ENCODE peak calls at places on chromosomes 11 and 22, in six cellular contexts. One of them, this sample, is unnamed.

GRCh38 chr11:61447601-61448551 is 18.0 kb downstream of the SDHAF2 start:
- DNase-seq in heart left ventricle: no peak
- DNase-seq in GM12865: no peak
- DNase-seq in body of pancreas: no peak
- DNase-seq in brain microvascular endothelial cell: no peak
- DNase-seq in nephron progenitor cell: no peak
- DNase-seq in this sample: no peak

GRCh38 chr22:41256898-41257260 is 16.1 kb upstream of the CHADL start:
- DNase-seq in heart left ventricle: no peak
- DNase-seq in GM12865: no peak
- DNase-seq in body of pancreas: no peak
- DNase-seq in brain microvascular endothelial cell: peak
- DNase-seq in nephron progenitor cell: peak
- DNase-seq in this sample: no peak

GRCh38 chr11:113162590-113162961 is 151.8 kb upstream of the TTC12 start:
- DNase-seq in heart left ventricle: no peak
- DNase-seq in GM12865: no peak
- DNase-seq in body of pancreas: no peak
- DNase-seq in brain microvascular endothelial cell: no peak
- DNase-seq in nephron progenitor cell: no peak
- DNase-seq in this sample: no peak

GRCh38 chr22:30175743-30176288 is 70.7 kb downstream of the LIF start:
- DNase-seq in heart left ventricle: no peak
- DNase-seq in GM12865: no peak
- DNase-seq in body of pancreas: no peak
- DNase-seq in brain microvascular endothelial cell: no peak
- DNase-seq in nephron progenitor cell: no peak
- DNase-seq in this sample: no peak

GRCh38 chr11:95923730-95924413 is at the start of gene MTMR2:
- DNase-seq in heart left ventricle: peak
- DNase-seq in GM12865: peak
- DNase-seq in body of pancreas: peak
- DNase-seq in brain microvascular endothelial cell: peak
- DNase-seq in nephron progenitor cell: peak
- DNase-seq in this sample: peak

GRCh38 chr11:121310908-121311307 is 18.3 kb downstream of the SC5D start:
- DNase-seq in heart left ventricle: no peak
- DNase-seq in GM12865: no peak
- DNase-seq in body of pancreas: no peak
- DNase-seq in brain microvascular endothelial cell: no peak
- DNase-seq in nephron progenitor cell: no peak
- DNase-seq in this sample: no peak

GRCh38 chr11:119727523-119728081 is 1.4 kb downstream of the NECTIN1 start:
- DNase-seq in heart left ventricle: peak
- DNase-seq in GM12865: peak
- DNase-seq in body of pancreas: peak
- DNase-seq in brain microvascular endothelial cell: no peak
- DNase-seq in nephron progenitor cell: peak
- DNase-seq in this sample: no peak

GRCh38 chr11:128884703-128885338 is 6.3 kb upstream of the KCNJ5 start:
- DNase-seq in heart left ventricle: peak
- DNase-seq in GM12865: peak
- DNase-seq in body of pancreas: peak
- DNase-seq in brain microvascular endothelial cell: peak
- DNase-seq in nephron progenitor cell: peak
- DNase-seq in this sample: no peak

GRCh38 chr11:67542169-67542568 is 18.9 kb upstream of the CABP2 start:
- DNase-seq in heart left ventricle: no peak
- DNase-seq in GM12865: no peak
- DNase-seq in body of pancreas: no peak
- DNase-seq in brain microvascular endothelial cell: no peak
- DNase-seq in nephron progenitor cell: no peak
- DNase-seq in this sample: no peak

GRCh38 chr11:67260406-67260805 is 5.9 kb upstream of the GRK2 start:
- DNase-seq in heart left ventricle: peak
- DNase-seq in GM12865: no peak
- DNase-seq in body of pancreas: no peak
- DNase-seq in brain microvascular endothelial cell: no peak
- DNase-seq in nephron progenitor cell: no peak
- DNase-seq in this sample: no peak

GRCh38 chr11:92505689-92506088 is 281.1 kb downstream of the FAT3 start:
- DNase-seq in heart left ventricle: no peak
- DNase-seq in GM12865: no peak
- DNase-seq in body of pancreas: no peak
- DNase-seq in brain microvascular endothelial cell: no peak
- DNase-seq in nephron progenitor cell: no peak
- DNase-seq in this sample: no peak

GRCh38 chr11:111021131-111021530 is 224.4 kb upstream of the POU2AF2 start:
- DNase-seq in heart left ventricle: no peak
- DNase-seq in GM12865: no peak
- DNase-seq in body of pancreas: no peak
- DNase-seq in brain microvascular endothelial cell: no peak
- DNase-seq in nephron progenitor cell: no peak
- DNase-seq in this sample: no peak

GRCh38 chr11:22635689-22636088 is 10.1 kb upstream of the FANCF start:
- DNase-seq in heart left ventricle: no peak
- DNase-seq in GM12865: no peak
- DNase-seq in body of pancreas: no peak
- DNase-seq in brain microvascular endothelial cell: no peak
- DNase-seq in nephron progenitor cell: no peak
- DNase-seq in this sample: no peak

GRCh38 chr11:114111369-114112042 is 52.0 kb downstream of the ZBTB16 start:
- DNase-seq in heart left ventricle: no peak
- DNase-seq in GM12865: no peak
- DNase-seq in body of pancreas: no peak
- DNase-seq in brain microvascular endothelial cell: peak
- DNase-seq in nephron progenitor cell: no peak
- DNase-seq in this sample: no peak

GRCh38 chr11:94028436-94028835 is 7.3 kb downstream of the HEPHL1 start:
- DNase-seq in heart left ventricle: no peak
- DNase-seq in GM12865: no peak
- DNase-seq in body of pancreas: no peak
- DNase-seq in brain microvascular endothelial cell: peak
- DNase-seq in nephron progenitor cell: no peak
- DNase-seq in this sample: no peak

GRCh38 chr11:77449060-77449521 is 24.8 kb downstream of the PAK1 start:
- DNase-seq in heart left ventricle: no peak
- DNase-seq in GM12865: peak
- DNase-seq in body of pancreas: no peak
- DNase-seq in brain microvascular endothelial cell: no peak
- DNase-seq in nephron progenitor cell: no peak
- DNase-seq in this sample: no peak

GRCh38 chr11:109734602-109735001 is 312.6 kb downstream of the C11orf87 start:
- DNase-seq in heart left ventricle: no peak
- DNase-seq in GM12865: no peak
- DNase-seq in body of pancreas: no peak
- DNase-seq in brain microvascular endothelial cell: no peak
- DNase-seq in nephron progenitor cell: no peak
- DNase-seq in this sample: no peak

GRCh38 chr11:120040136-120040840 is 97.6 kb downstream of the TRIM29 start:
- DNase-seq in heart left ventricle: no peak
- DNase-seq in GM12865: no peak
- DNase-seq in body of pancreas: no peak
- DNase-seq in brain microvascular endothelial cell: no peak
- DNase-seq in nephron progenitor cell: no peak
- DNase-seq in this sample: no peak

GRCh38 chr22:46454910-46455269 is 82.5 kb downstream of the CELSR1 start:
- DNase-seq in heart left ventricle: no peak
- DNase-seq in GM12865: no peak
- DNase-seq in body of pancreas: no peak
- DNase-seq in brain microvascular endothelial cell: no peak
- DNase-seq in nephron progenitor cell: no peak
- DNase-seq in this sample: no peak

GRCh38 chr11:6152126-6152525 is 18.0 kb downstream of the OR52B2 start:
- DNase-seq in heart left ventricle: no peak
- DNase-seq in GM12865: no peak
- DNase-seq in body of pancreas: no peak
- DNase-seq in brain microvascular endothelial cell: no peak
- DNase-seq in nephron progenitor cell: no peak
- DNase-seq in this sample: no peak

GRCh38 chr11:6151117-6151516 is 19.0 kb downstream of the OR52B2 start:
- DNase-seq in heart left ventricle: no peak
- DNase-seq in GM12865: no peak
- DNase-seq in body of pancreas: no peak
- DNase-seq in brain microvascular endothelial cell: no peak
- DNase-seq in nephron progenitor cell: no peak
- DNase-seq in this sample: no peak

DNA sequence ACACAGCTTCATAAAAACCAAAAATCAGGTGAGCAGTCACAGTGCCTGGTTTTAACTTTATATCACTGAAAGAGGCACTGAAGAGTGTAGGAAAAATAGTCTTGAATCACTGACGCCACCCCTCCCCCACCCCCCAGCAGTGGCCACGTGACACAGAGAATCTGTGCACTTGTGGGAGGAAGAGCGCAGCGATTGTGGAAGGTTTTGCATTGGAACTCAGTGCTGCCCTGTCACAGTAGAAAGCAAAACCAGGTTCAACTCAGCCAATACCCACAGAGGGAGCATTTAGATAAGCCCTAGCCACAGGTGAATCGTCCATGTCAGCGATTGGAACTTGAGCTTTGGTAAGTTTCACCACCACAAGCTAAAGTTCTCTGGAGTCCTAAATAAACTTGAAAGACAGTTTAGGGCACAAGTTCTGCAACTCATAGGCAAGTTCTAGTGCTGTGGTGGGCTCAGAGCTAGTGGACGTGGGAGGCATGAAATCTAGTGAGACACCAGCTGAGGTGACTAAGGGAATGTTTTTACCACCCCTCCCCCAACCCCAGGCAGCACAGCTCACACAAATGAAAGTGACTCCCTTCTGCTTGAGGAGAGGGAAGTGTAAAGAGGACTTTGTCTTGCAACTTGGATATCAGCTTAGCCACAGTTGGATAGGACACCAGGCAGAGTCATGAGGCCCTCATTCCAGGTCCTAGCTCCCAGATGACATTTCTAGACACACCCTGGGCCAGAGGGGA is 13.3 kb downstream of the OR52B2 start:
- DNase-seq in heart left ventricle: no peak
- DNase-seq in GM12865: peak
- DNase-seq in body of pancreas: no peak
- DNase-seq in brain microvascular endothelial cell: no peak
- DNase-seq in nephron progenitor cell: no peak
- DNase-seq in this sample: no peak
- TF ChIP-seq CTCF in heart left ventricle: no peak
- TF ChIP-seq CTCF in GM12865: no peak
- TF ChIP-seq CTCF in body of pancreas: no peak
- TF ChIP-seq CTCF in brain microvascular endothelial cell: no peak
- TF ChIP-seq CTCF in nephron progenitor cell: no peak
- TF ChIP-seq CTCF in this sample: no peak

GRCh38 chr11:134261000-134261399 is 7.6 kb downstream of the ACAD8 start:
- DNase-seq in heart left ventricle: no peak
- DNase-seq in GM12865: no peak
- DNase-seq in body of pancreas: no peak
- DNase-seq in brain microvascular endothelial cell: no peak
- DNase-seq in nephron progenitor cell: no peak
- DNase-seq in this sample: no peak

GRCh38 chr11:134264966-134265365 is 11.2 kb upstream of the GLB1L3 start:
- DNase-seq in heart left ventricle: no peak
- DNase-seq in GM12865: no peak
- DNase-seq in body of pancreas: no peak
- DNase-seq in brain microvascular endothelial cell: no peak
- DNase-seq in nephron progenitor cell: no peak
- DNase-seq in this sample: no peak

GRCh38 chr11:134258577-134258976 is 5.2 kb downstream of the ACAD8 start:
- DNase-seq in heart left ventricle: no peak
- DNase-seq in GM12865: no peak
- DNase-seq in body of pancreas: no peak
- DNase-seq in brain microvascular endothelial cell: no peak
- DNase-seq in nephron progenitor cell: no peak
- DNase-seq in this sample: no peak

GRCh38 chr11:134260503-134260902 is 7.1 kb downstream of the ACAD8 start:
- DNase-seq in heart left ventricle: no peak
- DNase-seq in GM12865: no peak
- DNase-seq in body of pancreas: no peak
- DNase-seq in brain microvascular endothelial cell: no peak
- DNase-seq in nephron progenitor cell: no peak
- DNase-seq in this sample: no peak

GRCh38 chr11:134261626-134262488 is 8.5 kb downstream of the ACAD8 start:
- DNase-seq in heart left ventricle: no peak
- DNase-seq in GM12865: peak
- DNase-seq in body of pancreas: peak
- DNase-seq in brain microvascular endothelial cell: no peak
- DNase-seq in nephron progenitor cell: peak
- DNase-seq in this sample: no peak
- TF ChIP-seq CTCF in heart left ventricle: no peak
- TF ChIP-seq CTCF in GM12865: peak
- TF ChIP-seq CTCF in body of pancreas: peak
- TF ChIP-seq CTCF in brain microvascular endothelial cell: peak
- TF ChIP-seq CTCF in nephron progenitor cell: peak
- TF ChIP-seq CTCF in this sample: no peak

DNA sequence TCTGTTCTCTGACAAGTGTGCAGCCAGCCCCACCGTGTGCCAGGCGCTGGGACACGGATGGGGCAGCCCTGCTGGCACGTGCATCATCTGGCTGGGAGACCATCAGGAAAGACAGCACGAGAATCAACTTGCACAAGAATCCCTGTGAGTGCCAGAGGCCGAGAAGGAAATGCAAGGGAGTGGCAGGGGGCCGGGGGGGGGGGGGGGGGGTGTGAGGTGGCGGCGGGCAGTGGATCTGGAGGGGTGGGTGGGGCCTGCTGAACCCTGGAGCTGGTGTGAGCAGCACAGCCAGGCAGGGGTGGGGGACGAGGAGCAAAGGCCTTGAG is 14.0 kb upstream of the FLRT1 start:
- DNase-seq in heart left ventricle: no peak
- DNase-seq in GM12865: no peak
- DNase-seq in body of pancreas: no peak
- DNase-seq in brain microvascular endothelial cell: no peak
- DNase-seq in nephron progenitor cell: no peak
- DNase-seq in this sample: no peak
- TF ChIP-seq CTCF in heart left ventricle: no peak
- TF ChIP-seq CTCF in GM12865: no peak
- TF ChIP-seq CTCF in body of pancreas: no peak
- TF ChIP-seq CTCF in brain microvascular endothelial cell: no peak
- TF ChIP-seq CTCF in nephron progenitor cell: no peak
- TF ChIP-seq CTCF in this sample: no peak

GRCh38 chr11:125869526-125869925 is 17.9 kb upstream of the HYLS1 start:
- DNase-seq in heart left ventricle: no peak
- DNase-seq in GM12865: no peak
- DNase-seq in body of pancreas: no peak
- DNase-seq in brain microvascular endothelial cell: no peak
- DNase-seq in nephron progenitor cell: no peak
- DNase-seq in this sample: no peak
- TF ChIP-seq CTCF in heart left ventricle: no peak
- TF ChIP-seq CTCF in GM12865: no peak
- TF ChIP-seq CTCF in body of pancreas: no peak
- TF ChIP-seq CTCF in brain microvascular endothelial cell: no peak
- TF ChIP-seq CTCF in nephron progenitor cell: no peak
- TF ChIP-seq CTCF in this sample: no peak

This sample was measured in omental fat pad.